ENCODE peak calls at places on chromosome 14, in six cellular contexts. S is AG04450, M is astrocyte of the spinal cord, V is HFF-Myc, A is lower leg skin, W is WTC11. L is an unnamed sample.

GRCh38 chr14:55077155-55077554 is 25.7 kb downstream of the MAPK1IP1L start:
- DNase-seq in S (no peak), M (no peak), V (no peak), A (no peak), W (no peak), L (no peak)

GRCh38 chr14:61929651-61930050 is 167.4 kb downstream of the SNAPC1 start:
- DNase-seq in S (no peak), M (no peak), V (no peak), A (no peak), W (no peak), L (no peak)

GRCh38 chr14:21049263-21049662 is 7.1 kb downstream of the RNASE7 start:
- DNase-seq in S (no peak), M (no peak), V (no peak), A (no peak), W (no peak), L (no peak)

GRCh38 chr14:83071888-83072501 is 1538.3 kb upstream of the SEL1L start:
- DNase-seq in S (no peak), M (no peak), V (peak), A (no peak), W (no peak), L (peak)

GRCh38 chr14:97806871-97807270 is 1009.7 kb downstream of the VRK1 start:
- DNase-seq in S (no peak), M (no peak), V (no peak), A (no peak), W (no peak), L (no peak)

GRCh38 chr14:53545217-53545616 is 392.1 kb upstream of the DDHD1 start:
- DNase-seq in S (no peak), M (no peak), V (no peak), A (no peak), W (no peak), L (no peak)

GRCh38 chr14:57493467-57494181 is at the start of gene CCDC198:
- DNase-seq in S (no peak), M (peak), V (no peak), A (no peak), W (no peak), L (no peak)

GRCh38 chr14:65169351-65169750 is 67.0 kb upstream of the MAX start:
- DNase-seq in S (peak), M (peak), V (peak), A (no peak), W (no peak), L (no peak)

GRCh38 chr14:50790568-50790967 is 40.4 kb downstream of the NIN start:
- DNase-seq in S (no peak), M (no peak), V (no peak), A (no peak), W (no peak), L (no peak)

GRCh38 chr14:105859717-105860614 is 333.6 kb downstream of the TMEM121 start:
- DNase-seq in S (no peak), M (no peak), V (no peak), A (no peak), W (no peak), L (no peak)

GRCh38 chr14:91413547-91414474 is 3.8 kb downstream of the CCDC88C start:
- DNase-seq in S (no peak), M (no peak), V (no peak), A (no peak), W (peak), L (no peak)

GRCh38 chr14:23631702-23632460 is 4.3 kb upstream of the DHRS2 start:
- DNase-seq in S (peak), M (peak), V (peak), A (peak), W (peak), L (peak)

GRCh38 chr14:27318769-27319280 is 721.0 kb upstream of the NOVA1 start:
- DNase-seq in S (no peak), M (no peak), V (no peak), A (no peak), W (no peak), L (no peak)

GRCh38 chr14:64112859-64113258 is 181.3 kb downstream of the ESR2 start:
- DNase-seq in S (no peak), M (no peak), V (no peak), A (no peak), W (no peak), L (no peak)

GRCh38 chr14:23121401-23121800 is 2.3 kb upstream of the CEBPE start:
- DNase-seq in S (no peak), M (peak), V (no peak), A (no peak), W (no peak), L (peak)

GRCh38 chr14:101181717-101182313 is 278.3 kb upstream of the RTL1 start:
- DNase-seq in S (no peak), M (no peak), V (no peak), A (no peak), W (no peak), L (no peak)

GRCh38 chr14:32728526-32728925 is 210.2 kb upstream of the NPAS3 start:
- DNase-seq in S (no peak), M (no peak), V (no peak), A (no peak), W (no peak), L (no peak)

GRCh38 chr14:90645842-90646443 is 170.3 kb downstream of the TTC7B start:
- DNase-seq in S (no peak), M (peak), V (no peak), A (no peak), W (peak), L (no peak)

GRCh38 chr14:85248881-85249635 is 280.9 kb upstream of the FLRT2 start:
- DNase-seq in S (no peak), M (no peak), V (no peak), A (no peak), W (peak), L (no peak)

GRCh38 chr14:105473677-105474477 is 744 bp upstream of the CRIP2 start:
- DNase-seq in S (peak), M (peak), V (peak), A (peak), W (peak), L (peak)

GRCh38 chr14:92945959-92946846 is 23.3 kb downstream of the CHGA start:
- DNase-seq in S (no peak), M (peak), V (peak), A (peak), W (no peak), L (no peak)

GRCh38 chr14:53793790-53794560 is 162.7 kb downstream of the BMP4 start:
- DNase-seq in S (no peak), M (peak), V (no peak), A (peak), W (no peak), L (no peak)

GRCh38 chr14:55130194-55130550 is 1.1 kb downstream of the LGALS3 start:
- DNase-seq in S (no peak), M (no peak), V (no peak), A (peak), W (no peak), L (no peak)

GRCh38 chr14:99415496-99416281 is 65.0 kb downstream of the SETD3 start:
- DNase-seq in S (peak), M (peak), V (peak), A (peak), W (peak), L (peak)

GRCh38 chr14:64566651-64567122 is 16.9 kb downstream of the PPP1R36 start:
- DNase-seq in S (no peak), M (no peak), V (peak), A (peak), W (no peak), L (peak)

GRCh38 chr14:85764809-85765208 is 234.9 kb downstream of the FLRT2 start:
- DNase-seq in S (no peak), M (peak), V (no peak), A (no peak), W (no peak), L (no peak)

GRCh38 chr14:28515571-28515970 is 251.0 kb upstream of the FOXG1 start:
- DNase-seq in S (no peak), M (peak), V (no peak), A (no peak), W (no peak), L (peak)

GRCh38 chr14:34187061-34187460 is 236.2 kb upstream of the EGLN3 start:
- DNase-seq in S (no peak), M (no peak), V (no peak), A (no peak), W (no peak), L (no peak)
- TF ChIP-seq CTCF in S (no peak), M (no peak), V (no peak), A (no peak), W (no peak), L (no peak)

GRCh38 chr14:36662543-36663403 is 1.1 kb downstream of the PAX9 start:
- DNase-seq in S (no peak), M (no peak), V (no peak), A (no peak), W (peak), L (peak)
- TF ChIP-seq CTCF in S (no peak), M (no peak), V (no peak), A (no peak), W (no peak), L (no peak)

GRCh38 chr14:76091036-76091435 is 60.7 kb upstream of the GPATCH2L start:
- DNase-seq in S (no peak), M (no peak), V (peak), A (peak), W (no peak), L (peak)
- TF ChIP-seq CTCF in S (no peak), M (peak), V (peak), A (no peak), W (no peak), L (no peak)

GRCh38 chr14:73896521-73896920 is 9.9 kb downstream of the ZNF410 start:
- DNase-seq in S (no peak), M (no peak), V (no peak), A (no peak), W (no peak), L (no peak)

DNA sequence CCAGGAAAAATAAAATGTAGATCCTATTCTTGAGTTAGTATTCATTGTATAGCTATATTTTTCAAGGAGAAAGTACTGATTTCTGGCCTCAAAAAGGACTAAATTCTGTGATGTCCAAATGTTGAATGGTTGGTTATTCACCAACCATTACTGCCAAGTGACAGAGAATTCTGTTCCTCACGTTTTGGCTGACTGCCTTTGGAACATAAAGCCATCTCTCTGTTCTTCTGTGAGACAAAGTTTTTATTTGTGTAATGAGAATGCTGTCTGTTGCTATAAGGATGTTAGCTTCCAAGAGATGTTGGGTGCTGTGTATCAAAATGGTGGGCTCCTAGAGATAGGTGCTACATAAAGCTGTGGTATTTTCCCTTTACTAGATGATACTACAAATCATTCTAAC is 9.3 kb downstream of the ZNF410 start:
- DNase-seq in S (no peak), M (no peak), V (no peak), A (no peak), W (no peak), L (no peak)
- TF ChIP-seq CTCF in S (no peak), M (no peak), V (no peak), A (no peak), W (no peak), L (no peak)

GRCh38 chr14:77760381-77761204 is at the start of gene SNW1:
- DNase-seq in S (peak), M (peak), V (peak), A (peak), W (peak), L (peak)
- TF ChIP-seq CTCF in S (no peak), M (no peak), V (no peak), A (no peak), W (no peak), L (no peak)

GRCh38 chr14:40252817-40253447 is 820.7 kb upstream of the FBXO33 start:
- DNase-seq in S (no peak), M (no peak), V (no peak), A (no peak), W (peak), L (peak)
- TF ChIP-seq CTCF in S (no peak), M (no peak), V (no peak), A (no peak), W (no peak), L (no peak)

GRCh38 chr14:49173765-49174373 is 412.3 kb downstream of the RPS29 start:
- DNase-seq in S (peak), M (peak), V (peak), A (peak), W (peak), L (peak)
- TF ChIP-seq CTCF in S (peak), M (peak), V (peak), A (no peak), W (peak), L (peak)

L was measured in endothelial cell.